ENCODE peak calls at places on chromosome 15, in nine cellular contexts. S, H, R, Z, P, U, B, T and I are unnamed samples.

GRCh38 chr15:101045236-101045646 is 126.1 kb downstream of the LRRK1 start:
- DNase-seq in B (peak; percentile 17), H (no peak), U (no peak), R (no peak), S (no peak), Z (no peak), T (peak; percentile 5), P (peak; percentile 6), I (no peak)

GRCh38 chr15:83380682-83381081 is 66.5 kb upstream of the SH3GL3 start:
- DNase-seq in S (no peak), T (peak; percentile 78), Z (no peak), R (no peak), P (no peak), B (peak; percentile 25), H (no peak), U (peak; percentile 44), I (peak; percentile 52)

GRCh38 chr15:70066004-70066403 is 31.7 kb downstream of the TLE3 start:
- DNase-seq in R (no peak), U (no peak), T (no peak), H (no peak), B (no peak), S (no peak), P (no peak), Z (no peak), I (no peak)

GRCh38 chr15:83516935-83517334 is 69.8 kb downstream of the SH3GL3 start:
- DNase-seq in Z (no peak), R (no peak), U (no peak), S (no peak), P (no peak), B (no peak), T (no peak), H (no peak), I (no peak)

GRCh38 chr15:45784656-45785055 is 149.8 kb downstream of the SQOR start:
- DNase-seq in R (no peak), P (no peak), U (no peak), T (no peak), S (no peak), H (no peak), B (no peak), Z (no peak), I (peak; percentile 17)

GRCh38 chr15:88467935-88468528 is 524 bp downstream of the MRPS11 start:
- DNase-seq in B (no peak), S (no peak), T (no peak), H (no peak), U (peak; percentile 20), R (no peak), Z (no peak), P (no peak), I (no peak)

GRCh38 chr15:70569139-70569717 is 194.1 kb downstream of the UACA start:
- DNase-seq in H (no peak), U (peak; percentile 72), T (peak; percentile 55), R (no peak), P (no peak), B (no peak), S (no peak), Z (no peak), I (peak; percentile 43)

GRCh38 chr15:84961114-84961452 is 20.6 kb upstream of the PDE8A start:
- DNase-seq in P (no peak), U (no peak), R (no peak), B (no peak), H (no peak), Z (no peak), S (no peak), T (no peak), I (no peak)

GRCh38 chr15:68798695-68799094 is 22.0 kb downstream of the ANP32A start:
- DNase-seq in Z (no peak), R (no peak), P (no peak), S (no peak), H (no peak), B (no peak), T (no peak), U (no peak), I (no peak)

GRCh38 chr15:97652700-97653167 is 307.8 kb upstream of the ARRDC4 start:
- DNase-seq in U (peak; percentile 80), P (no peak), T (no peak), H (peak; percentile 32), Z (no peak), B (peak; percentile 19), S (no peak), R (no peak), I (peak; percentile 7)

GRCh38 chr15:78709263-78709882 is 68.4 kb upstream of the CHRNB4 start:
- DNase-seq in H (peak; percentile 67), P (peak; percentile 77), R (peak; percentile 44), S (peak; percentile 48), Z (peak; percentile 50), U (peak; percentile 85), B (peak; percentile 62), T (peak; percentile 63), I (peak; percentile 74)

GRCh38 chr15:70879386-70879785 is 12.8 kb downstream of the THAP10 start:
- DNase-seq in U (no peak), S (no peak), T (no peak), R (no peak), Z (no peak), H (no peak), B (no peak), P (no peak), I (no peak)

GRCh38 chr15:67025719-67026118 is 39.7 kb upstream of the SMAD3 start:
- DNase-seq in B (no peak), Z (no peak), P (no peak), U (no peak), T (no peak), R (no peak), S (no peak), H (no peak), I (no peak)

GRCh38 chr15:67026171-67026967 is 39.0 kb upstream of the SMAD3 start:
- DNase-seq in H (no peak), P (no peak), U (no peak), T (no peak), S (no peak), R (no peak), Z (no peak), B (no peak), I (no peak)

GRCh38 chr15:67024322-67024997 is 40.9 kb upstream of the SMAD3 start:
- DNase-seq in S (no peak), B (peak; percentile 71), U (no peak), T (peak; percentile 66), P (peak; percentile 89), R (no peak), Z (no peak), H (no peak), I (peak; percentile 85)

GRCh38 chr15:67023517-67024321 is 41.7 kb upstream of the SMAD3 start:
- DNase-seq in R (no peak), Z (no peak), S (no peak), P (no peak), H (no peak), B (no peak), T (no peak), U (no peak), I (peak; percentile 44)

DNA sequence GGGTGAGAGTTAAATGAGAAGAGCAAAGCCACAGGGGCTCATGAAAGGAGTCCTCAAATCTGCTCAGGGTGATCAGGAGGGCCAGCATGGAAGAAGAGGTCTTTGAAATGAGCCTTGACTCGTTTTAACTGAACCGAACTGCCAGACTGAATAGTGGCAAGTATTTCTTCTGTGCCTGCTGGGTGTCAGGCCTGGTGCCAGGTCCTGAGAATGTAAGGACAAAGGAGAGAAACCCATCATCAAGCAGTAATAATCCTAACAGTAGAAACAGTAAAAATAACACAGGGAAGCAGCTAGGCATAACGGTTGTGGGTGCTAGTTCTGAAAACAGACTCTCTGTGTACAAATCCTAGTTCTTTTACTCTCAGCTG is 40.4 kb upstream of the SMAD3 start:
- DNase-seq in Z (no peak), U (no peak), S (no peak), R (no peak), H (no peak), T (no peak), P (no peak), B (no peak), I (no peak)
- H3K4me1 ChIP-seq in Z (no peaks in the 10 kb centered on the region), U (peaks cover 20% of the 10 kb centered on the region), S (no peaks in the 10 kb centered on the region), R (no peaks in the 10 kb centered on the region), H (peaks cover 24% of the 10 kb centered on the region), T (peaks cover 17% of the 10 kb centered on the region), P (peaks cover 40% of the 10 kb centered on the region), B (peaks cover 41% of the 10 kb centered on the region), I (peaks cover 45% of the 10 kb centered on the region)

GRCh38 chr15:62742409-62743171 is 300.0 kb upstream of the TPM1 start:
- DNase-seq in H (peak; percentile 67), U (peak; percentile 81), Z (no peak), B (peak; percentile 40), S (no peak), T (no peak), P (peak; percentile 91), R (no peak), I (peak; percentile 65)
- H3K4me3 ChIP-seq in H (no peak overlapping the region), U (no peak overlapping the region), Z (no peak overlapping the region), B (no peak overlapping the region), S (no peak overlapping the region), T (no peak overlapping the region), P (no peak overlapping the region), R (no peak overlapping the region), I (no peak overlapping the region)

DNA sequence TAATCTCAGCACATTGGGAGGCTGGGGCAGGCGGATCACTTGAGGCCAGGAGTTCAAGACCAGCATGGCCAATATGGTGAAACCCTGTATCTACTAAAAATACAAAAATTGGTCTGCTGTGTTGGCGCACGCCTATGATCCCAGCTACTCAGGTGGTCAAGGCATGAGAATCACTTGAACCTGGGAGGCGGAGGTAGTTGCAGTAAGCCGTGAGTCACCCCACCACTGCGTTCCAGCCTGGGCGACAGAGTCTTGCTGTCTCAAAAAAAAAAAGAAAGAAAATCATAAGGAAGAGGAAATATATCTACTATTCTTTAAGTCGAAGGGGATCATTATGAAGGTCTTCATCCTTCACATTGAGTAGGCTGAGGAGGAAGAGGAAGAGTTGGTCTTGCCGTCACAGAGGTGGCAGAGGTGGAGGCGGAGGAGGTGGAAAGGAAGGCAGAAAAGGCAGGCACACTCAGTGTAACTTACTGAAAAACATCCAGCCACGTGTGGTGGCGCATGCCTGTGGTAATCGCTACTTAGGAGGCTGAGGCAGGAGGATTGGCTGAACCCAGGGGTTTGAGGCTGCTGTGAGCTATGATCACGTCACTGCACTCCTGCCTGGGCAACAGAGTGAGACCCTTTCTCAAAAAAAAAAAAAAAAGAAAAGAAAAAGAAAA is 14.2 kb downstream of the CSK start:
- DNase-seq in H (no peak), R (no peak), S (peak; percentile 28), T (no peak), Z (no peak), P (no peak), B (no peak), U (no peak), I (no peak)
- H3K4me1 ChIP-seq in H (peaks cover 11% of the 10 kb centered on the region), R (peaks cover 88% of the 10 kb centered on the region), S (peaks cover 94% of the 10 kb centered on the region), T (no peaks in the 10 kb centered on the region), Z (peaks cover 90% of the 10 kb centered on the region), P (peaks cover 53% of the 10 kb centered on the region), B (peaks cover 75% of the 10 kb centered on the region), U (peaks cover 8% of the 10 kb centered on the region), I (peaks cover 22% of the 10 kb centered on the region)

DNA sequence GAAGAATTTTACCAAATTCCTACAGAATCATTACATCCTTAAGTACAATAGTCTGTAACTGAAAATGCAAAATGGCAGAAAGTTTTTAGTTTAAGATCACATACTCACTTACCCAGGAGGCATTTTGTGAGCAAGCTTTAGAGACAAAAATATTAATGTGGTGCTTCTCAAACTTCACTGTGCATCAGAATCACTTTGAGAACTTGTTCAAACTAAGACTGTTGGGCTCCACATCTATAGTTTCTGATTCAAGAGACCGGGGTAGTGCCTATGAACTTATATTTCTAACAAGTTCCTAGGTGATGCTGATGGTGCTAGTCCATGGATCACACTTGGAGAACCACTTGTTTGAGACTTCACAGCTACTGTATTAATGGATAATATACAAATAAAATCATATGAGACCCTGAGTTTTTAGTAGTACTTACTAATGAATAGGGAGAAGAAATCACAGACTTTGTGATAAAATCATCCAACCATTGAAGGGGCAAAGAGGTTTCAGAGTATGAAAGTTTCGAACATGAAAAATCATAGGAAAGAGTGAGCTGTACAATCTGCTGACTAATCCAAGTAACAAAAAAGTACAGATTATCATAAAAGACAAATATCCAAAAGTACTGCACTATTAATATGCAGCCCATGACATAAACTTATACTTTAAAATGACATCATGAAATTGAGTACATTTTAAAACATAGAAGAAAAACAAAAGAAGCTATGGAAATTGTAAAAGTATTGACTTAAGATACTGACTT is 110.3 kb downstream of the ADAM10 start:
- DNase-seq in S (no peak), H (no peak), P (no peak), Z (no peak), B (no peak), R (no peak), U (no peak), T (no peak), I (no peak)
- H3K4me3 ChIP-seq in S (no peak overlapping the region), H (no peak overlapping the region), P (no peak overlapping the region), Z (no peak overlapping the region), B (no peak overlapping the region), R (no peak overlapping the region), U (no peak overlapping the region), T (no peak overlapping the region), I (no peak overlapping the region)